ENCODE peak calls at places on chromosomes 2 and 18, in ten cellular contexts. One of them, this sample, is unnamed.

GRCh38 chr18:26863122-26863879 is 2.2 kb downstream of the AQP4 start:
- DNase-seq in left lung: peak; percentile 93
- DNase-seq in sigmoid colon: peak; percentile 62
- DNase-seq in astrocyte of the spinal cord: no peak
- DNase-seq in osteocyte: no peak
- DNase-seq in choroid plexus epithelial cell: no peak
- DNase-seq in dorsolateral prefrontal cortex: peak; percentile 74
- DNase-seq in foreskin fibroblast: no peak
- DNase-seq in H9: peak; percentile 77
- DNase-seq in activated CD8-positive, alpha-beta T cell treated with anti-CD3 and anti-CD28 coated beads for 36 hours: no peak
- DNase-seq in this sample: peak; percentile 22

GRCh38 chr2:37985333-37985732 is 60.2 kb downstream of the RMDN2 start:
- DNase-seq in left lung: no peak
- DNase-seq in sigmoid colon: no peak
- DNase-seq in astrocyte of the spinal cord: peak; percentile 61
- DNase-seq in osteocyte: no peak
- DNase-seq in choroid plexus epithelial cell: peak; percentile 89
- DNase-seq in dorsolateral prefrontal cortex: no peak
- DNase-seq in foreskin fibroblast: peak; percentile 36
- DNase-seq in H9: no peak
- DNase-seq in activated CD8-positive, alpha-beta T cell treated with anti-CD3 and anti-CD28 coated beads for 36 hours: no peak
- DNase-seq in this sample: peak; percentile 76

GRCh38 chr18:11391636-11392035 is 217.8 kb upstream of the SLC35G4 start:
- DNase-seq in left lung: no peak
- DNase-seq in sigmoid colon: no peak
- DNase-seq in astrocyte of the spinal cord: peak; percentile 45
- DNase-seq in osteocyte: no peak
- DNase-seq in choroid plexus epithelial cell: no peak
- DNase-seq in dorsolateral prefrontal cortex: no peak
- DNase-seq in foreskin fibroblast: no peak
- DNase-seq in H9: no peak
- DNase-seq in activated CD8-positive, alpha-beta T cell treated with anti-CD3 and anti-CD28 coated beads for 36 hours: no peak
- DNase-seq in this sample: no peak

GRCh38 chr18:63518178-63519012 is 23.8 kb upstream of the SERPINB12 start:
- DNase-seq in left lung: no peak
- DNase-seq in sigmoid colon: peak; percentile 74
- DNase-seq in astrocyte of the spinal cord: peak; percentile 76
- DNase-seq in osteocyte: no peak
- DNase-seq in choroid plexus epithelial cell: peak; percentile 84
- DNase-seq in dorsolateral prefrontal cortex: no peak
- DNase-seq in foreskin fibroblast: peak; percentile 55
- DNase-seq in H9: peak; percentile 71
- DNase-seq in activated CD8-positive, alpha-beta T cell treated with anti-CD3 and anti-CD28 coated beads for 36 hours: peak; percentile 72
- DNase-seq in this sample: peak; percentile 89

GRCh38 chr2:102891261-102891660 is 129.4 kb downstream of the TMEM182 start:
- DNase-seq in left lung: no peak
- DNase-seq in sigmoid colon: no peak
- DNase-seq in astrocyte of the spinal cord: peak; percentile 26
- DNase-seq in osteocyte: no peak
- DNase-seq in choroid plexus epithelial cell: no peak
- DNase-seq in dorsolateral prefrontal cortex: no peak
- DNase-seq in foreskin fibroblast: no peak
- DNase-seq in H9: no peak
- DNase-seq in activated CD8-positive, alpha-beta T cell treated with anti-CD3 and anti-CD28 coated beads for 36 hours: no peak
- DNase-seq in this sample: peak; percentile 58

GRCh38 chr2:219261024-219261855 is 7.5 kb upstream of the TUBA4A start:
- DNase-seq in left lung: no peak
- DNase-seq in sigmoid colon: no peak
- DNase-seq in astrocyte of the spinal cord: no peak
- DNase-seq in osteocyte: no peak
- DNase-seq in choroid plexus epithelial cell: no peak
- DNase-seq in dorsolateral prefrontal cortex: no peak
- DNase-seq in foreskin fibroblast: no peak
- DNase-seq in H9: no peak
- DNase-seq in activated CD8-positive, alpha-beta T cell treated with anti-CD3 and anti-CD28 coated beads for 36 hours: no peak
- DNase-seq in this sample: no peak

GRCh38 chr18:56451188-56451587 is 187.2 kb downstream of the TXNL1 start:
- DNase-seq in left lung: no peak
- DNase-seq in sigmoid colon: no peak
- DNase-seq in astrocyte of the spinal cord: no peak
- DNase-seq in osteocyte: no peak
- DNase-seq in choroid plexus epithelial cell: no peak
- DNase-seq in dorsolateral prefrontal cortex: no peak
- DNase-seq in foreskin fibroblast: no peak
- DNase-seq in H9: no peak
- DNase-seq in activated CD8-positive, alpha-beta T cell treated with anti-CD3 and anti-CD28 coated beads for 36 hours: no peak
- DNase-seq in this sample: no peak

GRCh38 chr2:86695053-86695691 is 24.9 kb upstream of the RMND5A start:
- DNase-seq in left lung: no peak
- DNase-seq in sigmoid colon: no peak
- DNase-seq in astrocyte of the spinal cord: no peak
- DNase-seq in osteocyte: no peak
- DNase-seq in choroid plexus epithelial cell: peak; percentile 14
- DNase-seq in dorsolateral prefrontal cortex: no peak
- DNase-seq in foreskin fibroblast: no peak
- DNase-seq in H9: peak; percentile 82
- DNase-seq in activated CD8-positive, alpha-beta T cell treated with anti-CD3 and anti-CD28 coated beads for 36 hours: peak; percentile 40
- DNase-seq in this sample: peak; percentile 64

GRCh38 chr2:240130393-240131195 is 5.5 kb downstream of the COPS9 start:
- DNase-seq in left lung: no peak
- DNase-seq in sigmoid colon: no peak
- DNase-seq in astrocyte of the spinal cord: no peak
- DNase-seq in osteocyte: no peak
- DNase-seq in choroid plexus epithelial cell: no peak
- DNase-seq in dorsolateral prefrontal cortex: no peak
- DNase-seq in foreskin fibroblast: no peak
- DNase-seq in H9: peak; percentile 1
- DNase-seq in activated CD8-positive, alpha-beta T cell treated with anti-CD3 and anti-CD28 coated beads for 36 hours: no peak
- DNase-seq in this sample: no peak

GRCh38 chr2:240132651-240132980 is 3.5 kb downstream of the COPS9 start:
- DNase-seq in left lung: no peak
- DNase-seq in sigmoid colon: no peak
- DNase-seq in astrocyte of the spinal cord: no peak
- DNase-seq in osteocyte: no peak
- DNase-seq in choroid plexus epithelial cell: no peak
- DNase-seq in dorsolateral prefrontal cortex: no peak
- DNase-seq in foreskin fibroblast: no peak
- DNase-seq in H9: no peak
- DNase-seq in activated CD8-positive, alpha-beta T cell treated with anti-CD3 and anti-CD28 coated beads for 36 hours: no peak
- DNase-seq in this sample: no peak

GRCh38 chr2:240131296-240131695 is 4.8 kb downstream of the COPS9 start:
- DNase-seq in left lung: no peak
- DNase-seq in sigmoid colon: no peak
- DNase-seq in astrocyte of the spinal cord: no peak
- DNase-seq in osteocyte: no peak
- DNase-seq in choroid plexus epithelial cell: no peak
- DNase-seq in dorsolateral prefrontal cortex: no peak
- DNase-seq in foreskin fibroblast: no peak
- DNase-seq in H9: no peak
- DNase-seq in activated CD8-positive, alpha-beta T cell treated with anti-CD3 and anti-CD28 coated beads for 36 hours: no peak
- DNase-seq in this sample: no peak

GRCh38 chr2:240133401-240133800 is 2.7 kb downstream of the COPS9 start:
- DNase-seq in left lung: peak; percentile 23
- DNase-seq in sigmoid colon: no peak
- DNase-seq in astrocyte of the spinal cord: no peak
- DNase-seq in osteocyte: no peak
- DNase-seq in choroid plexus epithelial cell: no peak
- DNase-seq in dorsolateral prefrontal cortex: no peak
- DNase-seq in foreskin fibroblast: no peak
- DNase-seq in H9: peak; percentile 13
- DNase-seq in activated CD8-positive, alpha-beta T cell treated with anti-CD3 and anti-CD28 coated beads for 36 hours: no peak
- DNase-seq in this sample: no peak

DNA sequence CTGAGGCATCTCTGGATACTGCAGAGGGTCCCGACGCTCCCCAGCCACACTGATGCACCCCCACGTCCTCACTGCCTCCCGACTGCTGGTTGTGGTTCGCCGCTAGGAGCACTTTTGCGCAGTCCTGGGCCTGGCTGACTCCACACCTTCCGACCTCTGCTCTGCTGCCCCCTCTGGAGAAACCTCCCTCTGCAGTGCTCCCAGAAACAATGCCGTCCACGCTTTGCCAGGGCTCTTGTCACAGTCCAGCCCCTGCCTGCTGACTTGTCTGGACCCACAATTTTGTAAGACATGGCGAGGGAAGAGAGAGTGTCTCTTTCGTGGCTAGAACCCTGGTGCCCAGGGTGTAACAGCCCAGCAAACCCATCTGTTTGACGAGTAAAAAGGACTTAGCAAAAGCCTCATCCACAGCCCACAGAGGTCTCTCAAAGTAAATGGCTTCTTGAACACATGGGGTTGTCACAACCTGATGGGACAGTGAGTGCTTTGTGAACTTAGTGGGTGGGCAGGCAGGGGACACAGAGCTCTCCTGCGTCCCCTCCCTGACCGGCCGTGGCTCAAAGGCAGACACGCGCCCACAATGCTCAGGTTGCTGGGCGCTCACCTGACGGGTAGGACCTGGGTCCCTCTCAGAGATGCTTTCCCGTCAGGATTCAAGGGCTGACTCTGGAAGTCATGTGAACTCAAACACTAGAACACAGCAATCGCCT is 4.0 kb downstream of the COPS9 start:
- DNase-seq in left lung: no peak
- DNase-seq in sigmoid colon: no peak
- DNase-seq in astrocyte of the spinal cord: no peak
- DNase-seq in osteocyte: no peak
- DNase-seq in choroid plexus epithelial cell: no peak
- DNase-seq in dorsolateral prefrontal cortex: no peak
- DNase-seq in foreskin fibroblast: no peak
- DNase-seq in H9: peak; percentile 66
- DNase-seq in activated CD8-positive, alpha-beta T cell treated with anti-CD3 and anti-CD28 coated beads for 36 hours: no peak
- DNase-seq in this sample: no peak
- TF ChIP-seq CTCF in left lung: no peak
- TF ChIP-seq CTCF in sigmoid colon: no peak
- TF ChIP-seq CTCF in astrocyte of the spinal cord: peak; percentile 34
- TF ChIP-seq CTCF in osteocyte: peak; percentile 9
- TF ChIP-seq CTCF in choroid plexus epithelial cell: peak; percentile 40
- TF ChIP-seq CTCF in dorsolateral prefrontal cortex: no peak
- TF ChIP-seq CTCF in foreskin fibroblast: peak; percentile 4
- TF ChIP-seq CTCF in H9: peak; percentile 49
- TF ChIP-seq CTCF in activated CD8-positive, alpha-beta T cell treated with anti-CD3 and anti-CD28 coated beads for 36 hours: no peak
- TF ChIP-seq CTCF in this sample: peak; percentile 20

GRCh38 chr2:24667542-24667941 is 125.6 kb downstream of the PTRHD1 start:
- DNase-seq in left lung: no peak
- DNase-seq in sigmoid colon: no peak
- DNase-seq in astrocyte of the spinal cord: no peak
- DNase-seq in osteocyte: no peak
- DNase-seq in choroid plexus epithelial cell: no peak
- DNase-seq in dorsolateral prefrontal cortex: no peak
- DNase-seq in foreskin fibroblast: no peak
- DNase-seq in H9: no peak
- DNase-seq in activated CD8-positive, alpha-beta T cell treated with anti-CD3 and anti-CD28 coated beads for 36 hours: no peak
- DNase-seq in this sample: no peak

GRCh38 chr2:24676493-24676892 is 116.7 kb downstream of the PTRHD1 start:
- DNase-seq in left lung: no peak
- DNase-seq in sigmoid colon: no peak
- DNase-seq in astrocyte of the spinal cord: no peak
- DNase-seq in osteocyte: no peak
- DNase-seq in choroid plexus epithelial cell: no peak
- DNase-seq in dorsolateral prefrontal cortex: no peak
- DNase-seq in foreskin fibroblast: no peak
- DNase-seq in H9: no peak
- DNase-seq in activated CD8-positive, alpha-beta T cell treated with anti-CD3 and anti-CD28 coated beads for 36 hours: no peak
- DNase-seq in this sample: no peak

GRCh38 chr2:24675338-24675737 is 117.9 kb downstream of the PTRHD1 start:
- DNase-seq in left lung: no peak
- DNase-seq in sigmoid colon: no peak
- DNase-seq in astrocyte of the spinal cord: no peak
- DNase-seq in osteocyte: no peak
- DNase-seq in choroid plexus epithelial cell: no peak
- DNase-seq in dorsolateral prefrontal cortex: no peak
- DNase-seq in foreskin fibroblast: no peak
- DNase-seq in H9: no peak
- DNase-seq in activated CD8-positive, alpha-beta T cell treated with anti-CD3 and anti-CD28 coated beads for 36 hours: no peak
- DNase-seq in this sample: no peak

GRCh38 chr2:24671230-24671629 is 122.0 kb downstream of the PTRHD1 start:
- DNase-seq in left lung: no peak
- DNase-seq in sigmoid colon: no peak
- DNase-seq in astrocyte of the spinal cord: no peak
- DNase-seq in osteocyte: no peak
- DNase-seq in choroid plexus epithelial cell: no peak
- DNase-seq in dorsolateral prefrontal cortex: no peak
- DNase-seq in foreskin fibroblast: no peak
- DNase-seq in H9: no peak
- DNase-seq in activated CD8-positive, alpha-beta T cell treated with anti-CD3 and anti-CD28 coated beads for 36 hours: no peak
- DNase-seq in this sample: no peak

GRCh38 chr2:24672589-24672988 is 120.6 kb downstream of the PTRHD1 start:
- DNase-seq in left lung: no peak
- DNase-seq in sigmoid colon: no peak
- DNase-seq in astrocyte of the spinal cord: no peak
- DNase-seq in osteocyte: no peak
- DNase-seq in choroid plexus epithelial cell: no peak
- DNase-seq in dorsolateral prefrontal cortex: no peak
- DNase-seq in foreskin fibroblast: no peak
- DNase-seq in H9: no peak
- DNase-seq in activated CD8-positive, alpha-beta T cell treated with anti-CD3 and anti-CD28 coated beads for 36 hours: peak; percentile 11
- DNase-seq in this sample: no peak
- TF ChIP-seq CTCF in left lung: no peak
- TF ChIP-seq CTCF in sigmoid colon: no peak
- TF ChIP-seq CTCF in astrocyte of the spinal cord: no peak
- TF ChIP-seq CTCF in osteocyte: no peak
- TF ChIP-seq CTCF in choroid plexus epithelial cell: no peak
- TF ChIP-seq CTCF in dorsolateral prefrontal cortex: no peak
- TF ChIP-seq CTCF in foreskin fibroblast: no peak
- TF ChIP-seq CTCF in H9: no peak
- TF ChIP-seq CTCF in activated CD8-positive, alpha-beta T cell treated with anti-CD3 and anti-CD28 coated beads for 36 hours: no peak
- TF ChIP-seq CTCF in this sample: no peak

GRCh38 chr2:191692502-191693115 is 14.7 kb downstream of the NABP1 start:
- DNase-seq in left lung: no peak
- DNase-seq in sigmoid colon: no peak
- DNase-seq in astrocyte of the spinal cord: no peak
- DNase-seq in osteocyte: no peak
- DNase-seq in choroid plexus epithelial cell: peak; percentile 46
- DNase-seq in dorsolateral prefrontal cortex: no peak
- DNase-seq in foreskin fibroblast: no peak
- DNase-seq in H9: no peak
- DNase-seq in activated CD8-positive, alpha-beta T cell treated with anti-CD3 and anti-CD28 coated beads for 36 hours: no peak
- DNase-seq in this sample: no peak

GRCh38 chr2:191690327-191690726 is 12.4 kb downstream of the NABP1 start:
- DNase-seq in left lung: no peak
- DNase-seq in sigmoid colon: no peak
- DNase-seq in astrocyte of the spinal cord: no peak
- DNase-seq in osteocyte: no peak
- DNase-seq in choroid plexus epithelial cell: no peak
- DNase-seq in dorsolateral prefrontal cortex: no peak
- DNase-seq in foreskin fibroblast: no peak
- DNase-seq in H9: no peak
- DNase-seq in activated CD8-positive, alpha-beta T cell treated with anti-CD3 and anti-CD28 coated beads for 36 hours: no peak
- DNase-seq in this sample: no peak

GRCh38 chr2:191691898-191692297 is 14.0 kb downstream of the NABP1 start:
- DNase-seq in left lung: no peak
- DNase-seq in sigmoid colon: no peak
- DNase-seq in astrocyte of the spinal cord: no peak
- DNase-seq in osteocyte: no peak
- DNase-seq in choroid plexus epithelial cell: peak; percentile 62
- DNase-seq in dorsolateral prefrontal cortex: no peak
- DNase-seq in foreskin fibroblast: no peak
- DNase-seq in H9: no peak
- DNase-seq in activated CD8-positive, alpha-beta T cell treated with anti-CD3 and anti-CD28 coated beads for 36 hours: no peak
- DNase-seq in this sample: no peak

GRCh38 chr2:191693151-191693550 is 15.2 kb downstream of the NABP1 start:
- DNase-seq in left lung: no peak
- DNase-seq in sigmoid colon: no peak
- DNase-seq in astrocyte of the spinal cord: no peak
- DNase-seq in osteocyte: no peak
- DNase-seq in choroid plexus epithelial cell: no peak
- DNase-seq in dorsolateral prefrontal cortex: no peak
- DNase-seq in foreskin fibroblast: no peak
- DNase-seq in H9: no peak
- DNase-seq in activated CD8-positive, alpha-beta T cell treated with anti-CD3 and anti-CD28 coated beads for 36 hours: no peak
- DNase-seq in this sample: no peak

DNA sequence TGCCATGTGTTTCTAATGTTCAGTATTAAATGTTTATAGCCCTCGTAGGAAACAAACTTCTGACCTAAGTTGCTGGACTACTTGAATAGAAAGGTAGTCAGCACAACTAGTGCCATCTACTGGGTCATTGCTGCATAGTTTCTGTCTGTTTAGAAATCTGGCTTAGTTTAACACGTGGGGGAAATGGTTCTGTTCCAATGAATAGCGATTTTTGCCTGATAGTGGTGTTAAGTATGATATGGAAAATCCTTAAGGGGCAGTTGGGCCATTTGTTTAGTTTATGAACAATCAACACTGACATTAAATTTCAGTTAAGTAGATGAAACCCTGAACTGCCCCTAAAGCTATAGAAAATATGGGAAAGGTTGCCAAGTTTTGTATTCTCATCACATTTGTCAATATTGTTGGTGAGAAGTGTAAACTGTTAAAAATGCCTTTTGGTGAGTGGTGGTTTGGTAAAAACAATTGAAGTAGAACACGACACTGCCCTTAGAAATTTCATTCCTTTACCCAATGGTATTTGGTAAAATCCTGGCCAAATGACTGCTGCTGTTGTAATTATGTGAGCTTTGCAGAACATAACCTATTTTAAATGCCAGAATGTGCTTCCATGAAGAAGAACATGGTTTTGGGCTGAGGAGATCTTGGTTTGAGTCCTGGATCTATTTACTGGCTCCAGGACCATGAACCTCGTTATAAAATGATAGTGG is 13.2 kb downstream of the NABP1 start:
- DNase-seq in left lung: no peak
- DNase-seq in sigmoid colon: no peak
- DNase-seq in astrocyte of the spinal cord: peak; percentile 87
- DNase-seq in osteocyte: no peak
- DNase-seq in choroid plexus epithelial cell: peak; percentile 95
- DNase-seq in dorsolateral prefrontal cortex: no peak
- DNase-seq in foreskin fibroblast: peak; percentile 74
- DNase-seq in H9: no peak
- DNase-seq in activated CD8-positive, alpha-beta T cell treated with anti-CD3 and anti-CD28 coated beads for 36 hours: peak; percentile 72
- DNase-seq in this sample: peak; percentile 77
- TF ChIP-seq CTCF in left lung: peak; percentile 57
- TF ChIP-seq CTCF in sigmoid colon: peak; percentile 60
- TF ChIP-seq CTCF in astrocyte of the spinal cord: peak; percentile 81
- TF ChIP-seq CTCF in osteocyte: peak; percentile 84
- TF ChIP-seq CTCF in choroid plexus epithelial cell: peak; percentile 78
- TF ChIP-seq CTCF in dorsolateral prefrontal cortex: peak; percentile 73
- TF ChIP-seq CTCF in foreskin fibroblast: peak; percentile 72
- TF ChIP-seq CTCF in H9: peak; percentile 76
- TF ChIP-seq CTCF in activated CD8-positive, alpha-beta T cell treated with anti-CD3 and anti-CD28 coated beads for 36 hours: peak; percentile 60
- TF ChIP-seq CTCF in this sample: peak; percentile 66

DNA sequence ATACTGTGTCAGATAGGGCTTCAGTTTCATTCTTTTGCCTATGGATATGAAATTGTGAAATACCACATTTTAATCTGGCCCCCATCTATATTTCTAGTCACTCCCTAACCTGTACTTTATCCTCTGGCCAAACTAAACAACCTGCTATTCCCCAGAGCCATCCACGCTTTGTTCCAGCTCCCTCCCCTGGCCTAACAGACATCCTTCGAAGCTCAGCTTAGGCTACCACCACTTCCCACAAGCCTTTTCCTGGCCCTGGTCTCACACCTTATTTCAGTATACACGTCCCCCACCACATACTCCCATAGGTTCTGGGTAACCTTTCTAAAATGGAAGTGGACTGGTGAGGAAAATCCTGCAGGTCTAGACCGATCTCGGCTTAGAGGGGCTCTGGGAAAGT is 55.4 kb downstream of the MAP4K3 start:
- DNase-seq in left lung: no peak
- DNase-seq in sigmoid colon: no peak
- DNase-seq in astrocyte of the spinal cord: no peak
- DNase-seq in osteocyte: no peak
- DNase-seq in choroid plexus epithelial cell: no peak
- DNase-seq in dorsolateral prefrontal cortex: no peak
- DNase-seq in foreskin fibroblast: no peak
- DNase-seq in H9: no peak
- DNase-seq in activated CD8-positive, alpha-beta T cell treated with anti-CD3 and anti-CD28 coated beads for 36 hours: no peak
- DNase-seq in this sample: peak; percentile 24
- TF ChIP-seq CTCF in left lung: no peak
- TF ChIP-seq CTCF in sigmoid colon: no peak
- TF ChIP-seq CTCF in astrocyte of the spinal cord: no peak
- TF ChIP-seq CTCF in osteocyte: no peak
- TF ChIP-seq CTCF in choroid plexus epithelial cell: no peak
- TF ChIP-seq CTCF in dorsolateral prefrontal cortex: no peak
- TF ChIP-seq CTCF in foreskin fibroblast: no peak
- TF ChIP-seq CTCF in H9: peak; percentile 17
- TF ChIP-seq CTCF in activated CD8-positive, alpha-beta T cell treated with anti-CD3 and anti-CD28 coated beads for 36 hours: no peak
- TF ChIP-seq CTCF in this sample: no peak

This sample was measured in MCF 10A.